ENCODE peak calls at places on chromosomes 2 and 18, in six cellular contexts. One of them, this sample, is unnamed.

GRCh38 chr2:43154685-43155084 is 71.7 kb downstream of the ZFP36L2 start:
- DNase-seq in cardiac muscle cell: no peak
- DNase-seq in HFFc6: no peak
- DNase-seq in upper lobe of right lung: no peak
- DNase-seq in AG09319: no peak
- DNase-seq in psoas muscle: no peak
- DNase-seq in this sample: no peak

GRCh38 chr18:34509879-34510586 is 200.1 kb upstream of the DTNA start:
- DNase-seq in HFFc6: no peak
- DNase-seq in cardiac muscle cell: no peak
- DNase-seq in AG09319: no peak
- DNase-seq in psoas muscle: no peak
- DNase-seq in upper lobe of right lung: no peak
- DNase-seq in this sample: no peak

GRCh38 chr18:434410-434809 is 66.1 kb downstream of the COLEC12 start:
- DNase-seq in psoas muscle: no peak
- DNase-seq in cardiac muscle cell: no peak
- DNase-seq in HFFc6: no peak
- DNase-seq in AG09319: no peak
- DNase-seq in upper lobe of right lung: no peak
- DNase-seq in this sample: no peak

GRCh38 chr2:235570966-235571692 is 77.3 kb downstream of the AGAP1 start:
- DNase-seq in HFFc6: no peak
- DNase-seq in psoas muscle: no peak
- DNase-seq in AG09319: no peak
- DNase-seq in cardiac muscle cell: no peak
- DNase-seq in upper lobe of right lung: no peak
- DNase-seq in this sample: no peak

GRCh38 chr2:44324971-44325426 is 36.3 kb downstream of the PREPL start:
- DNase-seq in psoas muscle: no peak
- DNase-seq in upper lobe of right lung: no peak
- DNase-seq in cardiac muscle cell: peak; percentile 9
- DNase-seq in AG09319: peak; percentile 7
- DNase-seq in HFFc6: peak; percentile 42
- DNase-seq in this sample: no peak

GRCh38 chr18:29874519-29875098 is 1167.9 kb downstream of the DSC3 start:
- DNase-seq in HFFc6: peak; percentile 46
- DNase-seq in upper lobe of right lung: no peak
- DNase-seq in AG09319: no peak
- DNase-seq in cardiac muscle cell: peak; percentile 51
- DNase-seq in psoas muscle: no peak
- DNase-seq in this sample: peak; percentile 31

GRCh38 chr18:76528477-76529432 is 33.7 kb upstream of the ZNF516 start:
- DNase-seq in HFFc6: peak; percentile 33
- DNase-seq in cardiac muscle cell: peak; percentile 64
- DNase-seq in psoas muscle: no peak
- DNase-seq in AG09319: peak; percentile 32
- DNase-seq in upper lobe of right lung: no peak
- DNase-seq in this sample: peak; percentile 29

GRCh38 chr2:99249951-99250350 is 5.5 kb downstream of the LYG2 start:
- DNase-seq in psoas muscle: no peak
- DNase-seq in HFFc6: no peak
- DNase-seq in upper lobe of right lung: no peak
- DNase-seq in AG09319: no peak
- DNase-seq in cardiac muscle cell: no peak
- DNase-seq in this sample: no peak

GRCh38 chr2:114614599-114614998 is 172.2 kb downstream of the DPP10 start:
- DNase-seq in cardiac muscle cell: no peak
- DNase-seq in HFFc6: no peak
- DNase-seq in psoas muscle: no peak
- DNase-seq in AG09319: no peak
- DNase-seq in upper lobe of right lung: no peak
- DNase-seq in this sample: no peak

GRCh38 chr2:238285653-238286082 is 2.7 kb downstream of the PER2 start:
- DNase-seq in upper lobe of right lung: peak; percentile 81
- DNase-seq in HFFc6: peak; percentile 98
- DNase-seq in cardiac muscle cell: no peak
- DNase-seq in psoas muscle: peak; percentile 84
- DNase-seq in AG09319: peak; percentile 98
- DNase-seq in this sample: no peak

GRCh38 chr2:172440795-172441194 is 13.4 kb downstream of the ITGA6 start:
- DNase-seq in upper lobe of right lung: no peak
- DNase-seq in HFFc6: no peak
- DNase-seq in AG09319: no peak
- DNase-seq in psoas muscle: no peak
- DNase-seq in cardiac muscle cell: no peak
- DNase-seq in this sample: no peak

GRCh38 chr2:144004742-144005141 is 515.2 kb downstream of the ZEB2 start:
- DNase-seq in psoas muscle: no peak
- DNase-seq in AG09319: no peak
- DNase-seq in upper lobe of right lung: no peak
- DNase-seq in cardiac muscle cell: no peak
- DNase-seq in HFFc6: no peak
- DNase-seq in this sample: peak; percentile 81

GRCh38 chr2:234999740-235000425 is 48.1 kb downstream of the SH3BP4 start:
- DNase-seq in psoas muscle: peak; percentile 9
- DNase-seq in HFFc6: no peak
- DNase-seq in cardiac muscle cell: no peak
- DNase-seq in upper lobe of right lung: no peak
- DNase-seq in AG09319: no peak
- DNase-seq in this sample: no peak

GRCh38 chr18:76491801-76492668 is 3.0 kb downstream of the ZNF516 start:
- DNase-seq in AG09319: no peak
- DNase-seq in cardiac muscle cell: peak; percentile 53
- DNase-seq in upper lobe of right lung: peak; percentile 83
- DNase-seq in HFFc6: no peak
- DNase-seq in psoas muscle: peak; percentile 75
- DNase-seq in this sample: peak; percentile 47

GRCh38 chr2:141411419-141411818 is 719.4 kb downstream of the LRP1B start:
- DNase-seq in AG09319: no peak
- DNase-seq in psoas muscle: no peak
- DNase-seq in upper lobe of right lung: no peak
- DNase-seq in cardiac muscle cell: no peak
- DNase-seq in HFFc6: no peak
- DNase-seq in this sample: no peak

GRCh38 chr18:11987527-11987926 is 6.2 kb downstream of the IMPA2 start:
- DNase-seq in psoas muscle: peak; percentile 81
- DNase-seq in cardiac muscle cell: no peak
- DNase-seq in AG09319: no peak
- DNase-seq in upper lobe of right lung: peak; percentile 54
- DNase-seq in HFFc6: no peak
- DNase-seq in this sample: no peak

DNA sequence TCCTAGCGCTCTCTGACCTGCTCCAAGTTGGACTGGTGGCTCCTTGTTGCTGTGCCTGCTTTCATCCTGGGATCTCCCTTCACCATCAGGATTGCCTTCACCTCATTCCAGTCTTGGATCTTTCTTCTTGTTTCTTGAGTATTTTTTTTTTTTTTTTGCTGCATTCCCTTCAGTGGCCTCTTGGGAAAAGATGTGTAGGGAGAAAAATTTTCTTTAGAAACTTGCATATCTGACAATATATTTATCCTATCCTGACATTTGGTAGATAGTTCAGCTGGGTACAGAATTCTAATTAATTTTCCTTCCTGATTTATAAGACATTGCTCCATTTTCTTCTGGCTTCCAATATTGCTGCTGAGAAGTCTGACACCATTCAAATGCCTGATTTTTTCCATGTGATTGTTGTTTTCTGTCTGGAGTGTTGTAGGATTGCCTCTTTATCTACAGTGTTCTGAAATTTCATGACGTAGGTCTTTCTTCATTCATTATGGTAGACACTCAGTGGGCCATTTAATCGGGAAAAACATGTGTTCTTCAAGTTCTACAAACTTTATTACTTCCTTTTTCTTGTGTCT is 23.0 kb upstream of the IL1A start:
- DNase-seq in AG09319: no peak
- DNase-seq in psoas muscle: no peak
- DNase-seq in HFFc6: no peak
- DNase-seq in cardiac muscle cell: no peak
- DNase-seq in upper lobe of right lung: no peak
- DNase-seq in this sample: no peak
- TF ChIP-seq CTCF in AG09319: no peak
- TF ChIP-seq CTCF in psoas muscle: no peak
- TF ChIP-seq CTCF in HFFc6: peak; percentile 65
- TF ChIP-seq CTCF in cardiac muscle cell: no peak
- TF ChIP-seq CTCF in upper lobe of right lung: no peak
- TF ChIP-seq CTCF in this sample: no peak

GRCh38 chr2:189344036-189344435 is 97.2 kb upstream of the WDR75 start:
- DNase-seq in upper lobe of right lung: no peak
- DNase-seq in AG09319: no peak
- DNase-seq in HFFc6: no peak
- DNase-seq in psoas muscle: no peak
- DNase-seq in cardiac muscle cell: no peak
- DNase-seq in this sample: no peak

GRCh38 chr2:189350515-189351209 is 90.6 kb upstream of the WDR75 start:
- DNase-seq in upper lobe of right lung: no peak
- DNase-seq in AG09319: peak; percentile 98
- DNase-seq in HFFc6: peak; percentile 94
- DNase-seq in psoas muscle: no peak
- DNase-seq in cardiac muscle cell: no peak
- DNase-seq in this sample: no peak

GRCh38 chr2:189348369-189348768 is 92.9 kb upstream of the WDR75 start:
- DNase-seq in upper lobe of right lung: no peak
- DNase-seq in psoas muscle: no peak
- DNase-seq in HFFc6: no peak
- DNase-seq in cardiac muscle cell: no peak
- DNase-seq in AG09319: no peak
- DNase-seq in this sample: no peak

GRCh38 chr2:189347540-189347939 is 93.7 kb upstream of the WDR75 start:
- DNase-seq in cardiac muscle cell: peak; percentile 2
- DNase-seq in HFFc6: peak; percentile 94
- DNase-seq in psoas muscle: no peak
- DNase-seq in AG09319: peak; percentile 92
- DNase-seq in upper lobe of right lung: no peak
- DNase-seq in this sample: peak; percentile 11
- TF ChIP-seq CTCF in cardiac muscle cell: peak; percentile 34
- TF ChIP-seq CTCF in HFFc6: peak; percentile 64
- TF ChIP-seq CTCF in psoas muscle: peak; percentile 39
- TF ChIP-seq CTCF in AG09319: peak; percentile 39
- TF ChIP-seq CTCF in upper lobe of right lung: peak; percentile 24
- TF ChIP-seq CTCF in this sample: no peak

DNA sequence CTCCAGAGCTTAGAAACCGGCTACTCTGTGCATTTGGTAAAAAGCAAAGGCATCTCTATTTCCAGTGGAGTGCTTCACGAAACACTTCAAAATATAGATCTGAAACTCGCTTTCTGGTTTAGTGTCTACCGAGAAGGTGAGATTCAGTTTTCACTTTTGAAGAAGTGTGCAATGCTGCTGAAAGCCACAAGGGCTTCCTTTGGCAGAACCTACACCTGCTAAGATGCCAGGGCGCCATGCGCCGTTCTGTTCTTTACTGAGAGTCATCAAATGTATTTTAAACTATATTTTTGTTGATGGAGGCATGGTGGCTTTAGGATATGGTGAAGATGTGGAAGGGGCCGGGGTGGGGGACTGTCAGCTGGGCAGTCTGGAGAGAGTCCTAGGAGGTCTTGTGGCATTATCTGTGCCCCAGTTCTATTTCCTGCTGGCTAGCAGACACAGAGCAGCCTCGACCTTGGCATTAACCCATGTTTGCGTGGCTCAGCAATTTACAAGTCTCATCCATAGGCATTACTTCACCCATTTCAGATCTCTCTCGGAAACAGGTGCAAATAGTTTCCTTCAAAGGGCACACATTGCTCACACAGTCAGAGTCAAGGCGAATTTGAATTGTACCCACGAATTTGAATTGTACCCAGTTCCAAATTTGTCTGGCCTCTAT is 46.7 kb upstream of the KCNF1 start:
- DNase-seq in cardiac muscle cell: no peak
- DNase-seq in psoas muscle: no peak
- DNase-seq in AG09319: no peak
- DNase-seq in HFFc6: no peak
- DNase-seq in upper lobe of right lung: no peak
- DNase-seq in this sample: no peak
- TF ChIP-seq CTCF in cardiac muscle cell: no peak
- TF ChIP-seq CTCF in psoas muscle: peak; percentile 47
- TF ChIP-seq CTCF in AG09319: no peak
- TF ChIP-seq CTCF in HFFc6: peak; percentile 26
- TF ChIP-seq CTCF in upper lobe of right lung: peak; percentile 11
- TF ChIP-seq CTCF in this sample: peak; percentile 29

GRCh38 chr18:73842795-73843394 is 304.7 kb downstream of the FBXO15 start:
- DNase-seq in psoas muscle: peak; percentile 64
- DNase-seq in HFFc6: peak; percentile 50
- DNase-seq in cardiac muscle cell: peak; percentile 76
- DNase-seq in AG09319: no peak
- DNase-seq in upper lobe of right lung: no peak
- DNase-seq in this sample: peak; percentile 76

GRCh38 chr18:73839441-73839840 is 308.2 kb downstream of the FBXO15 start:
- DNase-seq in AG09319: no peak
- DNase-seq in HFFc6: no peak
- DNase-seq in upper lobe of right lung: no peak
- DNase-seq in psoas muscle: no peak
- DNase-seq in cardiac muscle cell: no peak
- DNase-seq in this sample: no peak

GRCh38 chr18:73840319-73841065 is 307.1 kb downstream of the FBXO15 start:
- DNase-seq in AG09319: no peak
- DNase-seq in psoas muscle: no peak
- DNase-seq in HFFc6: no peak
- DNase-seq in upper lobe of right lung: no peak
- DNase-seq in cardiac muscle cell: no peak
- DNase-seq in this sample: peak; percentile 20

GRCh38 chr18:73841661-73842060 is 306.0 kb downstream of the FBXO15 start:
- DNase-seq in cardiac muscle cell: no peak
- DNase-seq in upper lobe of right lung: no peak
- DNase-seq in AG09319: no peak
- DNase-seq in HFFc6: no peak
- DNase-seq in psoas muscle: no peak
- DNase-seq in this sample: no peak
- TF ChIP-seq CTCF in cardiac muscle cell: peak; percentile 27
- TF ChIP-seq CTCF in upper lobe of right lung: no peak
- TF ChIP-seq CTCF in AG09319: peak; percentile 2
- TF ChIP-seq CTCF in HFFc6: peak; percentile 78
- TF ChIP-seq CTCF in psoas muscle: no peak
- TF ChIP-seq CTCF in this sample: no peak

GRCh38 chr2:85132834-85133637 is at the start of gene TCF7L1:
- DNase-seq in upper lobe of right lung: peak; percentile 92
- DNase-seq in HFFc6: peak; percentile 71
- DNase-seq in psoas muscle: peak; percentile 91
- DNase-seq in AG09319: peak; percentile 80
- DNase-seq in cardiac muscle cell: peak; percentile 94
- DNase-seq in this sample: peak; percentile 85
- TF ChIP-seq CTCF in upper lobe of right lung: peak; percentile 85
- TF ChIP-seq CTCF in HFFc6: peak; percentile 90
- TF ChIP-seq CTCF in psoas muscle: peak; percentile 89
- TF ChIP-seq CTCF in AG09319: peak; percentile 90
- TF ChIP-seq CTCF in cardiac muscle cell: peak; percentile 89
- TF ChIP-seq CTCF in this sample: peak; percentile 82

GRCh38 chr2:55431982-55432627 is 12.4 kb upstream of the CCDC88A start:
- DNase-seq in psoas muscle: no peak
- DNase-seq in AG09319: no peak
- DNase-seq in upper lobe of right lung: no peak
- DNase-seq in cardiac muscle cell: no peak
- DNase-seq in HFFc6: peak; percentile 34
- DNase-seq in this sample: no peak
- TF ChIP-seq CTCF in psoas muscle: peak; percentile 65
- TF ChIP-seq CTCF in AG09319: peak; percentile 70
- TF ChIP-seq CTCF in upper lobe of right lung: peak; percentile 68
- TF ChIP-seq CTCF in cardiac muscle cell: peak; percentile 72
- TF ChIP-seq CTCF in HFFc6: peak; percentile 79
- TF ChIP-seq CTCF in this sample: peak; percentile 54

This sample was measured in WERI-Rb-1.